ENCODE peak calls at places on chromosome 18, in seven cellular contexts. One of them, this sample, is unnamed.

GRCh38 chr18:23967321-23968089 is 47.0 kb upstream of the TTC39C start:
- DNase-seq in A549: no peak
- DNase-seq in naive B cell: peak
- DNase-seq in body of pancreas: no peak
- DNase-seq in astrocyte: no peak
- DNase-seq in anterior cingulate cortex: no peak
- DNase-seq in RWPE1: no peak
- DNase-seq in this sample: peak

GRCh38 chr18:61901334-61901986 is 8.7 kb upstream of the RNF152 start:
- DNase-seq in A549: peak
- DNase-seq in naive B cell: peak
- DNase-seq in body of pancreas: peak
- DNase-seq in astrocyte: peak
- DNase-seq in anterior cingulate cortex: no peak
- DNase-seq in RWPE1: peak
- DNase-seq in this sample: peak

GRCh38 chr18:650428-650858 is 7.0 kb upstream of the TYMS start:
- DNase-seq in A549: no peak
- DNase-seq in naive B cell: peak
- DNase-seq in body of pancreas: no peak
- DNase-seq in astrocyte: no peak
- DNase-seq in anterior cingulate cortex: no peak
- DNase-seq in RWPE1: no peak
- DNase-seq in this sample: no peak

GRCh38 chr18:72544092-72544886 is at the start of gene CBLN2:
- DNase-seq in A549: peak
- DNase-seq in naive B cell: no peak
- DNase-seq in body of pancreas: peak
- DNase-seq in astrocyte: peak
- DNase-seq in anterior cingulate cortex: peak
- DNase-seq in RWPE1: peak
- DNase-seq in this sample: peak

GRCh38 chr18:183769-184168 is 25.4 kb downstream of the USP14 start:
- DNase-seq in A549: no peak
- DNase-seq in naive B cell: no peak
- DNase-seq in body of pancreas: no peak
- DNase-seq in astrocyte: no peak
- DNase-seq in anterior cingulate cortex: no peak
- DNase-seq in RWPE1: peak
- DNase-seq in this sample: no peak

GRCh38 chr18:10051877-10052631 is 138.2 kb downstream of the VAPA start:
- DNase-seq in A549: no peak
- DNase-seq in naive B cell: no peak
- DNase-seq in body of pancreas: no peak
- DNase-seq in astrocyte: peak
- DNase-seq in anterior cingulate cortex: peak
- DNase-seq in RWPE1: no peak
- DNase-seq in this sample: no peak

GRCh38 chr18:57060814-57061213 is 86.1 kb upstream of the BOD1L2 start:
- DNase-seq in A549: no peak
- DNase-seq in naive B cell: no peak
- DNase-seq in body of pancreas: no peak
- DNase-seq in astrocyte: no peak
- DNase-seq in anterior cingulate cortex: no peak
- DNase-seq in RWPE1: no peak
- DNase-seq in this sample: no peak

GRCh38 chr18:22932885-22933205 is 283 bp upstream of the RBBP8 start:
- DNase-seq in A549: no peak
- DNase-seq in naive B cell: no peak
- DNase-seq in body of pancreas: no peak
- DNase-seq in astrocyte: no peak
- DNase-seq in anterior cingulate cortex: no peak
- DNase-seq in RWPE1: peak
- DNase-seq in this sample: no peak

GRCh38 chr18:59783138-59783537 is 85.9 kb upstream of the CCBE1 start:
- DNase-seq in A549: peak
- DNase-seq in naive B cell: no peak
- DNase-seq in body of pancreas: no peak
- DNase-seq in astrocyte: peak
- DNase-seq in anterior cingulate cortex: no peak
- DNase-seq in RWPE1: no peak
- DNase-seq in this sample: peak

GRCh38 chr18:75638597-75639467 is 211.3 kb upstream of the SMIM21 start:
- DNase-seq in A549: no peak
- DNase-seq in naive B cell: no peak
- DNase-seq in body of pancreas: no peak
- DNase-seq in astrocyte: peak
- DNase-seq in anterior cingulate cortex: peak
- DNase-seq in RWPE1: no peak
- DNase-seq in this sample: no peak

GRCh38 chr18:23106575-23106974 is 28.7 kb upstream of the CABLES1 start:
- DNase-seq in A549: peak
- DNase-seq in naive B cell: no peak
- DNase-seq in body of pancreas: no peak
- DNase-seq in astrocyte: peak
- DNase-seq in anterior cingulate cortex: no peak
- DNase-seq in RWPE1: peak
- DNase-seq in this sample: peak

GRCh38 chr18:63074987-63075404 is 244.6 kb downstream of the BCL2 start:
- DNase-seq in A549: peak
- DNase-seq in naive B cell: peak
- DNase-seq in body of pancreas: peak
- DNase-seq in astrocyte: peak
- DNase-seq in anterior cingulate cortex: peak
- DNase-seq in RWPE1: peak
- DNase-seq in this sample: no peak